ENCODE peak calls at places on chromosomes 12 and 14, in four cellular contexts. One of them, this sample, is unnamed.

GRCh38 chr12:7411343-7411742 is 32.6 kb downstream of the CD163L1 start:
- DNase-seq in A549: no peak
- DNase-seq in lower leg skin: no peak
- DNase-seq in mammary epithelial cell: no peak
- DNase-seq in this sample: no peak

GRCh38 chr12:121570467-121571283 is 10.1 kb downstream of the KDM2B start:
- DNase-seq in A549: no peak
- DNase-seq in lower leg skin: no peak
- DNase-seq in mammary epithelial cell: no peak
- DNase-seq in this sample: no peak

GRCh38 chr12:15522574-15523187 is 200.4 kb downstream of the PTPRO start:
- DNase-seq in A549: peak
- DNase-seq in lower leg skin: no peak
- DNase-seq in mammary epithelial cell: peak
- DNase-seq in this sample: peak

GRCh38 chr12:65958456-65958855 is 134.2 kb downstream of the HMGA2 start:
- DNase-seq in A549: no peak
- DNase-seq in lower leg skin: no peak
- DNase-seq in mammary epithelial cell: peak
- DNase-seq in this sample: no peak

GRCh38 chr12:121925361-121925725 is 7.0 kb downstream of the CFAP251 start:
- DNase-seq in A549: no peak
- DNase-seq in lower leg skin: no peak
- DNase-seq in mammary epithelial cell: no peak
- DNase-seq in this sample: no peak

GRCh38 chr12:80432061-80432460 is 12.0 kb upstream of the PTPRQ start:
- DNase-seq in A549: no peak
- DNase-seq in lower leg skin: no peak
- DNase-seq in mammary epithelial cell: no peak
- DNase-seq in this sample: no peak

GRCh38 chr12:27644446-27644845 is 51.8 kb upstream of the REP15 start:
- DNase-seq in A549: no peak
- DNase-seq in lower leg skin: no peak
- DNase-seq in mammary epithelial cell: no peak
- DNase-seq in this sample: peak

GRCh38 chr14:69797573-69798338 is 715 bp upstream of the SLC10A1 start:
- DNase-seq in A549: no peak
- DNase-seq in lower leg skin: no peak
- DNase-seq in mammary epithelial cell: no peak
- DNase-seq in this sample: no peak

GRCh38 chr14:20632831-20633771 is 8.4 kb downstream of the OR6S1 start:
- DNase-seq in A549: peak
- DNase-seq in lower leg skin: no peak
- DNase-seq in mammary epithelial cell: peak
- DNase-seq in this sample: peak

GRCh38 chr12:93892431-93893210 is 215.4 kb downstream of the CRADD start:
- DNase-seq in A549: no peak
- DNase-seq in lower leg skin: no peak
- DNase-seq in mammary epithelial cell: no peak
- DNase-seq in this sample: no peak

GRCh38 chr14:55814064-55814463 is 234.1 kb downstream of the KTN1 start:
- DNase-seq in A549: no peak
- DNase-seq in lower leg skin: no peak
- DNase-seq in mammary epithelial cell: no peak
- DNase-seq in this sample: no peak

GRCh38 chr14:79256311-79256879 is 954.9 kb downstream of the DIO2 start:
- DNase-seq in A549: no peak
- DNase-seq in lower leg skin: no peak
- DNase-seq in mammary epithelial cell: no peak
- DNase-seq in this sample: no peak

GRCh38 chr12:53048033-53048779 is 1.7 kb upstream of the TNS2 start:
- DNase-seq in A549: peak
- DNase-seq in lower leg skin: no peak
- DNase-seq in mammary epithelial cell: no peak
- DNase-seq in this sample: no peak

GRCh38 chr14:103628221-103628683 is 759 bp upstream of the KLC1 start:
- DNase-seq in A549: peak
- DNase-seq in lower leg skin: peak
- DNase-seq in mammary epithelial cell: peak
- DNase-seq in this sample: no peak

GRCh38 chr12:47393403-47393790 is 312.4 kb downstream of the RPAP3 start:
- DNase-seq in A549: no peak
- DNase-seq in lower leg skin: no peak
- DNase-seq in mammary epithelial cell: no peak
- DNase-seq in this sample: no peak

GRCh38 chr12:125131958-125132357 is 66.7 kb downstream of the AACS start:
- DNase-seq in A549: no peak
- DNase-seq in lower leg skin: no peak
- DNase-seq in mammary epithelial cell: no peak
- DNase-seq in this sample: no peak

GRCh38 chr14:100786131-100786530 is 39.8 kb upstream of the MEG3 start:
- DNase-seq in A549: no peak
- DNase-seq in lower leg skin: no peak
- DNase-seq in mammary epithelial cell: no peak
- DNase-seq in this sample: no peak

GRCh38 chr12:103301642-103302620 is 193.8 kb downstream of the C12orf42 start:
- DNase-seq in A549: no peak
- DNase-seq in lower leg skin: no peak
- DNase-seq in mammary epithelial cell: no peak
- DNase-seq in this sample: no peak
- H3K4me3 ChIP-seq in A549: no peak
- H3K4me3 ChIP-seq in lower leg skin: no peak
- H3K4me3 ChIP-seq in mammary epithelial cell: no peak
- H3K4me3 ChIP-seq in this sample: no peak

DNA sequence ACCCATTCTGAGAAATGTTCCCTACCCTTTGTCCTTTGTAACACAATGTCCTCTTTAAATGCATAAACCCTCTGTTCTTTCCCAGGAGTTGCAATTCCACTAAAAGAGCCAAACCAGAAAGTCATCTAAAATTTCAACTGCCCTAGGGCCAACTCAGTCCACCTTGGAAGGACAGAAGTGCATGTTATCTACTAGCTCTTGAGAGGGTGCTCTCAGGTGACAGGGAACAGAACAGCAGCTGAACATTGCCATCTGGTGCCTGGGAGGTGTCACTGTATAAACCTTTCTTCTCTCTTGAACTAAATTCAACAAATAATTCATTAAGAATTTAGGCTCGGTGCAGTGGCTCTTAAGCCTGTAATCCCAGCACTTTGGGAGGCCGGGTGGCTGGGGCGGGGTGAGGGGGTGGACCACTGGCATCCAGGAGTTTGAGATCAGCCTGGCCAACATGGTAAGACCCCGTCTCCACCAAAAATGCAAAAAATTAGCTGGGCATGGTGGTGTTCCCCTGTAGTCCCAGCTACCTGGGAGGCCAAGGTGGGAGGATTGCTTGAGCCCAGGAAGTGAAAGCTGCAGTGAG is 10.3 kb upstream of the FERMT2 start:
- DNase-seq in A549: peak
- DNase-seq in lower leg skin: peak
- DNase-seq in mammary epithelial cell: peak
- DNase-seq in this sample: peak
- TF ChIP-seq CTCF in A549: peak
- TF ChIP-seq CTCF in lower leg skin: no peak
- TF ChIP-seq CTCF in mammary epithelial cell: peak
- TF ChIP-seq CTCF in this sample: peak

GRCh38 chr14:89428556-89429196 is 11.6 kb upstream of the FOXN3 start:
- DNase-seq in A549: no peak
- DNase-seq in lower leg skin: peak
- DNase-seq in mammary epithelial cell: peak
- DNase-seq in this sample: no peak
- H3K4me3 ChIP-seq in A549: no peak
- H3K4me3 ChIP-seq in lower leg skin: no peak
- H3K4me3 ChIP-seq in mammary epithelial cell: peak
- H3K4me3 ChIP-seq in this sample: no peak

GRCh38 chr12:114612062-114612461 is 71.9 kb downstream of the TBX3 start:
- DNase-seq in A549: no peak
- DNase-seq in lower leg skin: no peak
- DNase-seq in mammary epithelial cell: no peak
- DNase-seq in this sample: no peak

GRCh38 chr12:114614040-114614439 is 69.9 kb downstream of the TBX3 start:
- DNase-seq in A549: no peak
- DNase-seq in lower leg skin: no peak
- DNase-seq in mammary epithelial cell: no peak
- DNase-seq in this sample: no peak

GRCh38 chr12:114611145-114612018 is 72.6 kb downstream of the TBX3 start:
- DNase-seq in A549: peak
- DNase-seq in lower leg skin: no peak
- DNase-seq in mammary epithelial cell: no peak
- DNase-seq in this sample: peak

GRCh38 chr12:114616081-114616480 is 67.9 kb downstream of the TBX3 start:
- DNase-seq in A549: no peak
- DNase-seq in lower leg skin: no peak
- DNase-seq in mammary epithelial cell: no peak
- DNase-seq in this sample: no peak
- TF ChIP-seq CTCF in A549: no peak
- TF ChIP-seq CTCF in lower leg skin: no peak
- TF ChIP-seq CTCF in mammary epithelial cell: no peak
- TF ChIP-seq CTCF in this sample: no peak

GRCh38 chr12:68237523-68238070 is 12.0 kb upstream of the IL26 start:
- DNase-seq in A549: no peak
- DNase-seq in lower leg skin: no peak
- DNase-seq in mammary epithelial cell: no peak
- DNase-seq in this sample: no peak
- H3K4me3 ChIP-seq in A549: no peak
- H3K4me3 ChIP-seq in lower leg skin: no peak
- H3K4me3 ChIP-seq in mammary epithelial cell: no peak
- H3K4me3 ChIP-seq in this sample: no peak